ENCODE peak calls at places on chromosomes 6 and 20, in four cellular contexts. One of them, this sample, is unnamed.
A peak's percentile ranks its signal among the peaks of the same experiment; 100 is the strongest.

GRCh38 chr20:44211177-44212039 is 837 bp upstream of the OSER1 start:
- DNase-seq in heart left ventricle: no peak
- DNase-seq in activated T-cell treated with anti-CD3 and anti-CD28 coated beads, Interleukin-2, amount 50 U/mL, for 48 hours: no peak
- DNase-seq in IMR-90: peak; percentile 48
- DNase-seq in this sample: no peak

GRCh38 chr20:3801846-3802245 is 5.7 kb downstream of the CDC25B start:
- DNase-seq in IMR-90: no peak
- DNase-seq in heart left ventricle: peak; percentile 21
- DNase-seq in activated T-cell treated with anti-CD3 and anti-CD28 coated beads, Interleukin-2, amount 50 U/mL, for 48 hours: no peak
- DNase-seq in this sample: no peak

GRCh38 chr6:37357288-37357687 is 3.5 kb downstream of the RNF8 start:
- DNase-seq in IMR-90: peak; percentile 14
- DNase-seq in activated T-cell treated with anti-CD3 and anti-CD28 coated beads, Interleukin-2, amount 50 U/mL, for 48 hours: no peak
- DNase-seq in heart left ventricle: no peak
- DNase-seq in this sample: no peak

GRCh38 chr6:16741112-16742016 is 19.9 kb downstream of the ATXN1 start:
- DNase-seq in IMR-90: peak; percentile 98
- DNase-seq in activated T-cell treated with anti-CD3 and anti-CD28 coated beads, Interleukin-2, amount 50 U/mL, for 48 hours: no peak
- DNase-seq in heart left ventricle: no peak
- DNase-seq in this sample: no peak

GRCh38 chr6:44192428-44193041 is 24.2 kb upstream of the MYMX start:
- DNase-seq in IMR-90: no peak
- DNase-seq in activated T-cell treated with anti-CD3 and anti-CD28 coated beads, Interleukin-2, amount 50 U/mL, for 48 hours: no peak
- DNase-seq in heart left ventricle: no peak
- DNase-seq in this sample: no peak

GRCh38 chr20:10478205-10478604 is 43.1 kb downstream of the SLX4IP start:
- DNase-seq in activated T-cell treated with anti-CD3 and anti-CD28 coated beads, Interleukin-2, amount 50 U/mL, for 48 hours: no peak
- DNase-seq in IMR-90: no peak
- DNase-seq in heart left ventricle: no peak
- DNase-seq in this sample: no peak

GRCh38 chr20:31909253-31910070 is 39.0 kb downstream of the TTLL9 start:
- DNase-seq in heart left ventricle: no peak
- DNase-seq in activated T-cell treated with anti-CD3 and anti-CD28 coated beads, Interleukin-2, amount 50 U/mL, for 48 hours: no peak
- DNase-seq in IMR-90: no peak
- DNase-seq in this sample: no peak

GRCh38 chr20:62304331-62305148 is 1.7 kb downstream of the ADRM1 start:
- DNase-seq in IMR-90: no peak
- DNase-seq in heart left ventricle: no peak
- DNase-seq in activated T-cell treated with anti-CD3 and anti-CD28 coated beads, Interleukin-2, amount 50 U/mL, for 48 hours: no peak
- DNase-seq in this sample: no peak

GRCh38 chr20:17662333-17663039 is 19.6 kb downstream of the RRBP1 start:
- DNase-seq in heart left ventricle: peak; percentile 60
- DNase-seq in IMR-90: peak; percentile 48
- DNase-seq in activated T-cell treated with anti-CD3 and anti-CD28 coated beads, Interleukin-2, amount 50 U/mL, for 48 hours: peak; percentile 26
- DNase-seq in this sample: no peak

GRCh38 chr20:36344517-36345132 is 38.5 kb downstream of the DLGAP4 start:
- DNase-seq in activated T-cell treated with anti-CD3 and anti-CD28 coated beads, Interleukin-2, amount 50 U/mL, for 48 hours: peak; percentile 22
- DNase-seq in IMR-90: peak; percentile 42
- DNase-seq in heart left ventricle: no peak
- DNase-seq in this sample: no peak

GRCh38 chr20:35271073-35271882 is 6.6 kb downstream of the MMP24OS start:
- DNase-seq in activated T-cell treated with anti-CD3 and anti-CD28 coated beads, Interleukin-2, amount 50 U/mL, for 48 hours: no peak
- DNase-seq in IMR-90: no peak
- DNase-seq in heart left ventricle: no peak
- DNase-seq in this sample: no peak

GRCh38 chr6:163776549-163777378 is 362.2 kb downstream of the QKI start:
- DNase-seq in heart left ventricle: no peak
- DNase-seq in activated T-cell treated with anti-CD3 and anti-CD28 coated beads, Interleukin-2, amount 50 U/mL, for 48 hours: no peak
- DNase-seq in IMR-90: no peak
- DNase-seq in this sample: no peak

GRCh38 chr20:34522969-34523871 is 7.0 kb downstream of the DYNLRB1 start:
- DNase-seq in heart left ventricle: no peak
- DNase-seq in IMR-90: peak; percentile 81
- DNase-seq in activated T-cell treated with anti-CD3 and anti-CD28 coated beads, Interleukin-2, amount 50 U/mL, for 48 hours: peak; percentile 71
- DNase-seq in this sample: peak; percentile 42

GRCh38 chr6:135106611-135107010 is 52.0 kb upstream of the HBS1L start:
- DNase-seq in heart left ventricle: no peak
- DNase-seq in IMR-90: no peak
- DNase-seq in activated T-cell treated with anti-CD3 and anti-CD28 coated beads, Interleukin-2, amount 50 U/mL, for 48 hours: no peak
- DNase-seq in this sample: no peak